ENCODE peak calls at places on chromosomes 4 and X, in ten cellular contexts. One of them, this sample, is unnamed.

GRCh38 chr4:6909970-6910339 is 329 bp downstream of the TBC1D14 start:
- DNase-seq in vagina: no peak
- DNase-seq in esophagus squamous epithelium: no peak
- DNase-seq in A549: peak; percentile 18
- DNase-seq in upper lobe of left lung: peak; percentile 92
- DNase-seq in uterus: no peak
- DNase-seq in adrenal gland: no peak
- DNase-seq in NB4: peak; percentile 76
- DNase-seq in Peyer's patch: peak; percentile 66
- DNase-seq in prostate gland: no peak
- DNase-seq in this sample: no peak

GRCh38 chr4:153153339-153153851 is 50.8 kb upstream of the TRIM2 start:
- DNase-seq in Peyer's patch: peak; percentile 72
- DNase-seq in esophagus squamous epithelium: no peak
- DNase-seq in NB4: peak; percentile 55
- DNase-seq in prostate gland: peak; percentile 17
- DNase-seq in vagina: no peak
- DNase-seq in uterus: peak; percentile 26
- DNase-seq in A549: peak; percentile 37
- DNase-seq in upper lobe of left lung: peak; percentile 90
- DNase-seq in adrenal gland: peak; percentile 38
- DNase-seq in this sample: peak; percentile 50

GRCh38 chrX:24485976-24486680 is 21.0 kb downstream of the PDK3 start:
- DNase-seq in Peyer's patch: no peak
- DNase-seq in adrenal gland: no peak
- DNase-seq in esophagus squamous epithelium: no peak
- DNase-seq in upper lobe of left lung: no peak
- DNase-seq in uterus: no peak
- DNase-seq in prostate gland: no peak
- DNase-seq in NB4: no peak
- DNase-seq in vagina: no peak
- DNase-seq in A549: peak; percentile 19
- DNase-seq in this sample: no peak

GRCh38 chrX:41245641-41246040 is 88.3 kb upstream of the DDX3X start:
- DNase-seq in uterus: no peak
- DNase-seq in prostate gland: no peak
- DNase-seq in A549: no peak
- DNase-seq in upper lobe of left lung: no peak
- DNase-seq in vagina: no peak
- DNase-seq in adrenal gland: no peak
- DNase-seq in NB4: no peak
- DNase-seq in Peyer's patch: no peak
- DNase-seq in esophagus squamous epithelium: no peak
- DNase-seq in this sample: no peak

GRCh38 chr4:187059031-187059430 is 335.4 kb upstream of the FAT1 start:
- DNase-seq in upper lobe of left lung: no peak
- DNase-seq in vagina: no peak
- DNase-seq in prostate gland: no peak
- DNase-seq in Peyer's patch: no peak
- DNase-seq in adrenal gland: no peak
- DNase-seq in NB4: peak; percentile 3
- DNase-seq in uterus: no peak
- DNase-seq in esophagus squamous epithelium: no peak
- DNase-seq in A549: no peak
- DNase-seq in this sample: no peak

GRCh38 chrX:2691543-2692220 is 587 bp downstream of the CD99 start:
- DNase-seq in uterus: peak; percentile 60
- DNase-seq in A549: peak; percentile 52
- DNase-seq in prostate gland: no peak
- DNase-seq in Peyer's patch: peak; percentile 66
- DNase-seq in upper lobe of left lung: peak; percentile 89
- DNase-seq in adrenal gland: peak; percentile 41
- DNase-seq in NB4: peak; percentile 45
- DNase-seq in vagina: no peak
- DNase-seq in esophagus squamous epithelium: no peak
- DNase-seq in this sample: peak; percentile 29

GRCh38 chrX:70464051-70464450 is 19.4 kb downstream of the DLG3 start:
- DNase-seq in Peyer's patch: no peak
- DNase-seq in vagina: no peak
- DNase-seq in uterus: no peak
- DNase-seq in A549: no peak
- DNase-seq in upper lobe of left lung: no peak
- DNase-seq in esophagus squamous epithelium: no peak
- DNase-seq in NB4: no peak
- DNase-seq in prostate gland: no peak
- DNase-seq in adrenal gland: no peak
- DNase-seq in this sample: no peak

GRCh38 chr4:911221-911751 is 20.8 kb downstream of the GAK start:
- DNase-seq in adrenal gland: no peak
- DNase-seq in upper lobe of left lung: peak; percentile 54
- DNase-seq in vagina: no peak
- DNase-seq in uterus: no peak
- DNase-seq in Peyer's patch: no peak
- DNase-seq in NB4: no peak
- DNase-seq in A549: no peak
- DNase-seq in esophagus squamous epithelium: no peak
- DNase-seq in prostate gland: no peak
- DNase-seq in this sample: no peak

GRCh38 chr4:8241211-8241779 is 28.3 kb upstream of the HTRA3 start:
- DNase-seq in A549: no peak
- DNase-seq in esophagus squamous epithelium: no peak
- DNase-seq in Peyer's patch: no peak
- DNase-seq in prostate gland: no peak
- DNase-seq in adrenal gland: no peak
- DNase-seq in uterus: no peak
- DNase-seq in NB4: no peak
- DNase-seq in upper lobe of left lung: peak; percentile 65
- DNase-seq in vagina: no peak
- DNase-seq in this sample: no peak

GRCh38 chr4:168717852-168718251 is 221.0 kb downstream of the PALLD start:
- DNase-seq in A549: no peak
- DNase-seq in vagina: no peak
- DNase-seq in NB4: no peak
- DNase-seq in adrenal gland: no peak
- DNase-seq in uterus: no peak
- DNase-seq in esophagus squamous epithelium: no peak
- DNase-seq in Peyer's patch: no peak
- DNase-seq in upper lobe of left lung: no peak
- DNase-seq in prostate gland: peak; percentile 22
- DNase-seq in this sample: no peak

GRCh38 chr4:148442830-148443549 is 776 bp upstream of the NR3C2 start:
- DNase-seq in prostate gland: no peak
- DNase-seq in uterus: no peak
- DNase-seq in Peyer's patch: no peak
- DNase-seq in NB4: no peak
- DNase-seq in esophagus squamous epithelium: no peak
- DNase-seq in adrenal gland: no peak
- DNase-seq in A549: no peak
- DNase-seq in vagina: no peak
- DNase-seq in upper lobe of left lung: no peak
- DNase-seq in this sample: no peak

GRCh38 chr4:170348945-170349344 is 259.2 kb upstream of the AADAT start:
- DNase-seq in adrenal gland: no peak
- DNase-seq in vagina: no peak
- DNase-seq in uterus: no peak
- DNase-seq in NB4: no peak
- DNase-seq in esophagus squamous epithelium: no peak
- DNase-seq in Peyer's patch: no peak
- DNase-seq in prostate gland: no peak
- DNase-seq in upper lobe of left lung: no peak
- DNase-seq in A549: no peak
- DNase-seq in this sample: no peak

GRCh38 chrX:10240918-10241317 is 84.1 kb downstream of the CLCN4 start:
- DNase-seq in upper lobe of left lung: no peak
- DNase-seq in esophagus squamous epithelium: no peak
- DNase-seq in adrenal gland: no peak
- DNase-seq in prostate gland: no peak
- DNase-seq in uterus: no peak
- DNase-seq in Peyer's patch: no peak
- DNase-seq in vagina: no peak
- DNase-seq in A549: no peak
- DNase-seq in NB4: no peak
- DNase-seq in this sample: no peak

GRCh38 chrX:154546354-154547244 is at the start of gene G6PD:
- DNase-seq in esophagus squamous epithelium: no peak
- DNase-seq in adrenal gland: no peak
- DNase-seq in NB4: peak; percentile 81
- DNase-seq in uterus: no peak
- DNase-seq in vagina: no peak
- DNase-seq in prostate gland: peak; percentile 49
- DNase-seq in Peyer's patch: peak; percentile 87
- DNase-seq in A549: peak; percentile 65
- DNase-seq in upper lobe of left lung: peak; percentile 97
- DNase-seq in this sample: peak; percentile 80

GRCh38 chrX:154545673-154546274 is 872 bp downstream of the G6PD start:
- DNase-seq in esophagus squamous epithelium: no peak
- DNase-seq in vagina: no peak
- DNase-seq in upper lobe of left lung: no peak
- DNase-seq in prostate gland: no peak
- DNase-seq in uterus: no peak
- DNase-seq in adrenal gland: no peak
- DNase-seq in NB4: no peak
- DNase-seq in Peyer's patch: no peak
- DNase-seq in A549: no peak
- DNase-seq in this sample: no peak

GRCh38 chrX:154548028-154548316 is 552 bp downstream of the IKBKG start:
- DNase-seq in esophagus squamous epithelium: no peak
- DNase-seq in uterus: no peak
- DNase-seq in vagina: no peak
- DNase-seq in NB4: no peak
- DNase-seq in upper lobe of left lung: no peak
- DNase-seq in Peyer's patch: no peak
- DNase-seq in prostate gland: no peak
- DNase-seq in adrenal gland: no peak
- DNase-seq in A549: no peak
- DNase-seq in this sample: no peak

GRCh38 chrX:154549766-154550165 is 2.3 kb downstream of the IKBKG start:
- DNase-seq in prostate gland: no peak
- DNase-seq in NB4: no peak
- DNase-seq in uterus: no peak
- DNase-seq in A549: no peak
- DNase-seq in adrenal gland: no peak
- DNase-seq in upper lobe of left lung: no peak
- DNase-seq in Peyer's patch: no peak
- DNase-seq in esophagus squamous epithelium: no peak
- DNase-seq in vagina: no peak
- DNase-seq in this sample: no peak

GRCh38 chrX:154547245-154548027 is at the start of gene IKBKG:
- DNase-seq in esophagus squamous epithelium: peak; percentile 63
- DNase-seq in uterus: peak; percentile 92
- DNase-seq in Peyer's patch: peak; percentile 95
- DNase-seq in upper lobe of left lung: peak; percentile 97
- DNase-seq in adrenal gland: peak; percentile 90
- DNase-seq in prostate gland: peak; percentile 82
- DNase-seq in A549: peak; percentile 82
- DNase-seq in vagina: peak; percentile 89
- DNase-seq in NB4: peak; percentile 91
- DNase-seq in this sample: peak; percentile 89
- TF ChIP-seq POLR2A in esophagus squamous epithelium: peak; percentile 45
- TF ChIP-seq POLR2A in uterus: peak; percentile 29
- TF ChIP-seq POLR2A in Peyer's patch: peak; percentile 50
- TF ChIP-seq POLR2A in upper lobe of left lung: no peak
- TF ChIP-seq POLR2A in adrenal gland: peak; percentile 36
- TF ChIP-seq POLR2A in prostate gland: no peak
- TF ChIP-seq POLR2A in A549: peak; percentile 16
- TF ChIP-seq POLR2A in vagina: no peak
- TF ChIP-seq POLR2A in NB4: peak; percentile 55
- TF ChIP-seq POLR2A in this sample: no peak

DNA sequence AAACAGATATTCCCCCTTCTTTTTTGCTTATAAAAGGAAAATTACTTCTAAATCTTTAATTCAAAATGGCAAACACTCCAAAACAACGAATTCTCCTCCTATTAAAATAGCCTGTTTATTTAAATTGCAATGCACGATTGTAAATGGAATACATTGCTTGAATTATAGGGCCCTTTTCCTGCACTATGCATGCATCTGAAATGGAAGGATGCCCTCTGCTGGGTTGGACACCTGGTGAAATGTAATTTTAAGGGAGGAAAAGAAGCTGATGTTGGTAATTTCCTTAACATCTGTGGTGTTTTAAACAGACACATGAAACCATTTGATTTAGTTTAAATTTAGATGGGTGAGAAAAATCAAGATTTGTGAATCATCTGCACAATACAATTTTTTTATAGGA is 72.8 kb downstream of the GRXCR1 start:
- DNase-seq in Peyer's patch: no peak
- DNase-seq in NB4: peak; percentile 7
- DNase-seq in adrenal gland: no peak
- DNase-seq in upper lobe of left lung: no peak
- DNase-seq in vagina: no peak
- DNase-seq in prostate gland: no peak
- DNase-seq in esophagus squamous epithelium: no peak
- DNase-seq in A549: no peak
- DNase-seq in uterus: no peak
- DNase-seq in this sample: no peak
- TF ChIP-seq CTCF in Peyer's patch: no peak
- TF ChIP-seq CTCF in NB4: no peak
- TF ChIP-seq CTCF in adrenal gland: no peak
- TF ChIP-seq CTCF in upper lobe of left lung: no peak
- TF ChIP-seq CTCF in vagina: no peak
- TF ChIP-seq CTCF in prostate gland: peak; percentile 42
- TF ChIP-seq CTCF in esophagus squamous epithelium: no peak
- TF ChIP-seq CTCF in A549: no peak
- TF ChIP-seq CTCF in uterus: no peak
- TF ChIP-seq CTCF in this sample: no peak

GRCh38 chr4:103099691-103100392 is at the start of gene BDH2:
- DNase-seq in uterus: peak; percentile 41
- DNase-seq in upper lobe of left lung: no peak
- DNase-seq in A549: peak; percentile 75
- DNase-seq in prostate gland: peak; percentile 76
- DNase-seq in Peyer's patch: peak; percentile 76
- DNase-seq in esophagus squamous epithelium: no peak
- DNase-seq in NB4: peak; percentile 89
- DNase-seq in vagina: no peak
- DNase-seq in adrenal gland: peak; percentile 70
- DNase-seq in this sample: peak; percentile 39
- TF ChIP-seq POLR2A in uterus: peak; percentile 49
- TF ChIP-seq POLR2A in upper lobe of left lung: no peak
- TF ChIP-seq POLR2A in A549: no peak
- TF ChIP-seq POLR2A in prostate gland: peak; percentile 54
- TF ChIP-seq POLR2A in Peyer's patch: peak; percentile 50
- TF ChIP-seq POLR2A in esophagus squamous epithelium: peak; percentile 31
- TF ChIP-seq POLR2A in NB4: no peak
- TF ChIP-seq POLR2A in vagina: peak; percentile 47
- TF ChIP-seq POLR2A in adrenal gland: peak; percentile 85
- TF ChIP-seq POLR2A in this sample: no peak

GRCh38 chrX:131853440-131853839 is 169.7 kb upstream of the STK26 start:
- DNase-seq in prostate gland: no peak
- DNase-seq in upper lobe of left lung: no peak
- DNase-seq in esophagus squamous epithelium: no peak
- DNase-seq in uterus: no peak
- DNase-seq in NB4: no peak
- DNase-seq in vagina: no peak
- DNase-seq in Peyer's patch: no peak
- DNase-seq in adrenal gland: no peak
- DNase-seq in A549: no peak
- DNase-seq in this sample: no peak

DNA sequence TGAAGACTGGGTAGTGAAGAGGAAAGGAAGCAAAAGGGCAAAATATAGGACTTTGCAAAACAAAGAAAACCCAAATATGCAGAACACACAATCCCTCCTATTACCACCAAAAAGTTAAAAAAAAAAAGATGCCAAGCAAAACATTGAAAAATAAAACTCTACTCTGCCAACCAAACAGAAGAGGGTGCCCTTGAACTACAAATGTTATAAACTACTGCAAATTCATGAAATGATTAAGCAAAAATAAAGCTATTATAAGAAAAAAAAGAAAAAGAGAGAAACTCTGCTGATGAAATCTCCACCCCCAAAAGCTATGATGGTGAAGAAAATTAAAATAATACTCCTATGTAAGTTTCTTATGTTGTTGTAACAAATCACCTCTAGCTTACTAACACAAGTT is 168.5 kb upstream of the STK26 start:
- DNase-seq in esophagus squamous epithelium: no peak
- DNase-seq in A549: no peak
- DNase-seq in Peyer's patch: no peak
- DNase-seq in upper lobe of left lung: no peak
- DNase-seq in vagina: no peak
- DNase-seq in uterus: no peak
- DNase-seq in adrenal gland: no peak
- DNase-seq in NB4: peak; percentile 38
- DNase-seq in prostate gland: no peak
- DNase-seq in this sample: no peak
- TF ChIP-seq CTCF in esophagus squamous epithelium: no peak
- TF ChIP-seq CTCF in A549: peak; percentile 30
- TF ChIP-seq CTCF in Peyer's patch: no peak
- TF ChIP-seq CTCF in upper lobe of left lung: no peak
- TF ChIP-seq CTCF in vagina: no peak
- TF ChIP-seq CTCF in uterus: no peak
- TF ChIP-seq CTCF in adrenal gland: no peak
- TF ChIP-seq CTCF in NB4: no peak
- TF ChIP-seq CTCF in prostate gland: no peak
- TF ChIP-seq CTCF in this sample: no peak